ENCODE peak calls at places on chromosomes 13 and 19, in four cellular contexts. V, I, J and A are unnamed samples.

GRCh38 chr19:1860821-1861598 is 2.4 kb downstream of the KLF16 start:
- DNase-seq in V (no peak), I (no peak), J (no peak), A (no peak)

GRCh38 chr13:24217601-24218281 is 57.2 kb downstream of the SPATA13 start:
- DNase-seq in I (no peak), J (no peak), V (peak), A (no peak)

GRCh38 chr13:84137292-84137691 is 255.0 kb upstream of the SLITRK1 start:
- DNase-seq in V (no peak), J (no peak), I (peak), A (no peak)

GRCh38 chr13:40192516-40193257 is 473.8 kb downstream of the FOXO1 start:
- DNase-seq in J (no peak), I (no peak), V (no peak), A (no peak)

GRCh38 chr13:51125495-51126226 is 14.6 kb upstream of the C13orf42 start:
- DNase-seq in I (peak), V (peak), J (peak), A (peak)

GRCh38 chr19:2546128-2547032 is 70.5 kb downstream of the GADD45B start:
- DNase-seq in J (no peak), V (peak), I (no peak), A (peak)

GRCh38 chr13:76879211-76879875 is 6.9 kb downstream of the KCTD12 start:
- DNase-seq in V (no peak), J (no peak), I (peak), A (no peak)

GRCh38 chr13:75764251-75764650 is 128.1 kb downstream of the LMO7 start:
- DNase-seq in I (no peak), V (no peak), J (no peak), A (no peak)

GRCh38 chr19:12606796-12607195 is 3.8 kb downstream of the ZNF490 start:
- DNase-seq in I (no peak), J (no peak), V (no peak), A (no peak)

GRCh38 chr13:89936256-89936655 is 1411.2 kb upstream of the MIR17HG start:
- DNase-seq in J (no peak), V (no peak), I (no peak), A (no peak)

GRCh38 chr19:31231181-31231580 is 118.1 kb downstream of the TSHZ3 start:
- DNase-seq in J (no peak), V (no peak), I (no peak), A (no peak)

GRCh38 chr13:22789916-22790315 is 390.9 kb upstream of the SGCG start:
- DNase-seq in J (no peak), I (no peak), V (no peak), A (no peak)

GRCh38 chr13:44812818-44813217 is 176.5 kb downstream of the NUFIP1 start:
- DNase-seq in I (no peak), J (no peak), V (no peak), A (no peak)

GRCh38 chr13:46350003-46350402 is 37.0 kb downstream of the RUBCNL start:
- DNase-seq in V (no peak), I (no peak), J (no peak), A (no peak)

GRCh38 chr19:17406039-17406886 is 833 bp upstream of the BST2 start:
- DNase-seq in I (no peak), V (no peak), J (peak), A (no peak)

GRCh38 chr13:106815545-106815944 is 247.6 kb upstream of the ARGLU1 start:
- DNase-seq in J (no peak), V (no peak), I (no peak), A (peak)

GRCh38 chr19:28582344-28582743 is 630.6 kb downstream of the UQCRFS1 start:
- DNase-seq in V (no peak), I (no peak), J (no peak), A (no peak)

GRCh38 chr13:76570485-76570884 is 315.7 kb downstream of the KCTD12 start:
- DNase-seq in V (no peak), I (no peak), J (no peak), A (no peak)

GRCh38 chr19:43444531-43445340 is 20.7 kb downstream of the LYPD3 start:
- DNase-seq in J (peak), I (no peak), V (no peak), A (no peak)

GRCh38 chr13:24050292-24050711 is 110.2 kb upstream of the SPATA13 start:
- DNase-seq in J (no peak), I (no peak), V (no peak), A (no peak)

GRCh38 chr19:11014403-11014911 is 53.6 kb downstream of the SMARCA4 start:
- DNase-seq in V (no peak), J (no peak), I (no peak), A (no peak)

GRCh38 chr19:40791996-40792395 is 7.0 kb upstream of the EGLN2 start:
- DNase-seq in J (no peak), I (no peak), V (no peak), A (no peak)

GRCh38 chr13:98997738-98998641 is 20.1 kb upstream of the DOCK9 start:
- DNase-seq in I (no peak), J (no peak), V (no peak), A (no peak)

GRCh38 chr19:792361-792885 is 4.8 kb upstream of the PTBP1 start:
- DNase-seq in I (no peak), V (no peak), J (peak), A (no peak)

GRCh38 chr19:5141278-5141925 is 172.5 kb downstream of the KDM4B start:
- DNase-seq in V (no peak), I (no peak), J (no peak), A (no peak)

GRCh38 chr19:37983916-37984315 is 76.9 kb downstream of the SIPA1L3 start:
- DNase-seq in V (no peak), J (no peak), I (no peak), A (no peak)

GRCh38 chr13:102900193-102900608 is 54.4 kb downstream of the ERCC5 start:
- DNase-seq in J (no peak), V (peak), I (no peak), A (no peak)

GRCh38 chr19:1967087-1967608 is 26.2 kb downstream of the CSNK1G2 start:
- DNase-seq in V (no peak), J (no peak), I (no peak), A (no peak)

GRCh38 chr19:48900477-48901452 is 653 bp downstream of the NUCB1 start:
- DNase-seq in I (no peak), V (peak), J (peak), A (no peak)

GRCh38 chr19:18282021-18282787 is 782 bp upstream of the JUND start:
- DNase-seq in V (peak), I (no peak), J (no peak), A (no peak)

GRCh38 chr19:49926520-49926919 is 2.5 kb upstream of the ATF5 start:
- DNase-seq in J (no peak), V (no peak), I (no peak), A (no peak)

DNA sequence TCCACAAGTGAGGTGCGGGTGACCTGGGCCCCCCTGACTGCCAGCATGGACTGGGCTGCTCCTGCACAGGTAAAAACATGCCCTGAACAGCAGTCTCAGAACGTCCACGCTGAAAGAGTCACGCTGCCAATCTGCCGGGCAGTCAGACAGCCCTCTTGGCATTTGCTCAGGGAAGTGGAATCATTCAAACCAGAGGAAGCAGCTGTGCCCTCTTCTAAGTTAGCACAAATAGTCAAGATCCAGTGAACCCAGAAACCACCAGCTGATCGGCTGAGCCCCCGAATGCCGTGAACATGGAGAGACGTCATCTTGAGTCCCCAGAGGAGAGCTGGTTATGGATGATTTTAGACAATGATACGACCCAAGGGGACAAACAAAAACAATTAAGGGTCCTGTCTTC is 34.4 kb downstream of the KLF2 start:
- DNase-seq in I (no peak), V (no peak), J (no peak), A (no peak)
- TF ChIP-seq CBFB in I (no peak), V (no peak), J (no peak), A (no peak)

GRCh38 chr13:36131215-36131930 is at the start of gene DCLK1:
- DNase-seq in V (no peak), I (no peak), J (no peak), A (peak)
- TF ChIP-seq CBFB in V (no peak), I (no peak), J (no peak), A (peak)

GRCh38 chr19:33518541-33518940 is 3.0 kb downstream of the PEPD start:
- DNase-seq in V (no peak), I (no peak), J (no peak), A (no peak)
- TF ChIP-seq CBFB in V (no peak), I (no peak), J (no peak), A (no peak)

GRCh38 chr19:7355151-7355845 is 6.6 kb downstream of the ARHGEF18 start:
- DNase-seq in V (no peak), I (no peak), J (no peak), A (no peak)
- TF ChIP-seq CBFB in V (no peak), I (no peak), J (no peak), A (no peak)

GRCh38 chr13:86846501-86846900 is 824.7 kb upstream of the SLITRK5 start:
- DNase-seq in J (no peak), I (no peak), V (no peak), A (no peak)
- TF ChIP-seq CBFB in J (no peak), I (no peak), V (no peak), A (no peak)

GRCh38 chr13:35164324-35164932 is 222.4 kb downstream of the NBEA start:
- DNase-seq in I (peak), J (peak), V (peak), A (no peak)
- TF ChIP-seq CBFB in I (no peak), J (no peak), V (no peak), A (no peak)

GRCh38 chr19:51128227-51128626 is 3.5 kb downstream of the SIGLEC9 start:
- DNase-seq in J (no peak), I (no peak), V (no peak), A (no peak)

GRCh38 chr19:51135004-51135403 is 7.1 kb upstream of the SIGLEC7 start:
- DNase-seq in J (no peak), I (no peak), V (no peak), A (no peak)

GRCh38 chr19:51127755-51128154 is 3.0 kb downstream of the SIGLEC9 start:
- DNase-seq in J (peak), V (no peak), I (no peak), A (no peak)

GRCh38 chr19:51129716-51130115 is 5.0 kb downstream of the SIGLEC9 start:
- DNase-seq in V (no peak), J (no peak), I (no peak), A (no peak)

GRCh38 chr19:51131780-51132680 is 7.3 kb downstream of the SIGLEC9 start:
- DNase-seq in J (peak), V (no peak), I (no peak), A (no peak)
- TF ChIP-seq CBFB in J (peak), V (no peak), I (no peak), A (no peak)

GRCh38 chr13:113781571-113781970 is 22.5 kb downstream of the TMEM255B start:
- DNase-seq in I (no peak), J (no peak), V (no peak), A (no peak)

GRCh38 chr13:113774177-113775107 is 15.4 kb downstream of the TMEM255B start:
- DNase-seq in V (no peak), I (no peak), J (no peak), A (no peak)

GRCh38 chr13:113775451-113776145 is 16.6 kb downstream of the TMEM255B start:
- DNase-seq in I (no peak), J (no peak), V (no peak), A (no peak)

GRCh38 chr13:113776231-113777125 is 17.5 kb downstream of the TMEM255B start:
- DNase-seq in J (no peak), V (no peak), I (no peak), A (no peak)

GRCh38 chr13:113777311-113778260 is 18.6 kb downstream of the TMEM255B start:
- DNase-seq in J (peak), I (no peak), V (no peak), A (peak)
- TF ChIP-seq CBFB in J (no peak), I (no peak), V (no peak), A (no peak)